ENCODE peak calls at places on chromosomes 13 and 19, in seven cellular contexts. X is neural progenitor cell; H is thoracic aorta; R is H9; A is cardiac fibroblast; Z is CD4-positive, alpha-beta T cell; I is heart left ventricle. E is an unnamed sample.
A peak's percentile ranks its signal among the peaks of the same experiment; 100 is the strongest.

GRCh38 chr13:36341718-36342117 is 4.5 kb downstream of the SPART start:
- DNase-seq in X (no peak), H (no peak), R (no peak), A (peak; percentile 39), Z (no peak), I (no peak), E (no peak)

GRCh38 chr13:111503905-111504695 is 183.7 kb downstream of the TEX29 start:
- DNase-seq in X (no peak), H (no peak), R (no peak), A (no peak), Z (no peak), I (no peak), E (no peak)

GRCh38 chr19:48734625-48735024 is 5.8 kb downstream of the RASIP1 start:
- DNase-seq in X (no peak), H (no peak), R (no peak), A (no peak), Z (no peak), I (no peak), E (no peak)

GRCh38 chr19:17128403-17128802 is 52.8 kb downstream of the MYO9B start:
- DNase-seq in X (no peak), H (no peak), R (no peak), A (no peak), Z (no peak), I (no peak), E (no peak)

GRCh38 chr19:51772977-51773376 is 12.0 kb downstream of the FPR2 start:
- DNase-seq in X (no peak), H (no peak), R (no peak), A (peak; percentile 22), Z (no peak), I (no peak), E (no peak)

GRCh38 chr13:52348081-52348480 is 57.9 kb downstream of the THSD1 start:
- DNase-seq in X (no peak), H (no peak), R (no peak), A (peak; percentile 67), Z (no peak), I (no peak), E (no peak)

GRCh38 chr13:102394158-102395053 is 7.4 kb downstream of the FGF14 start:
- DNase-seq in X (peak; percentile 98), H (peak; percentile 66), R (peak; percentile 96), A (peak; percentile 83), Z (peak; percentile 93), I (peak; percentile 96), E (peak; percentile 99)

GRCh38 chr19:51131780-51132680 is 7.3 kb downstream of the SIGLEC9 start:
- DNase-seq in X (peak; percentile 43), H (no peak), R (no peak), A (peak; percentile 75), Z (peak; percentile 14), I (peak; percentile 73), E (no peak)

GRCh38 chr19:28971513-28971912 is 241.4 kb downstream of the UQCRFS1 start:
- DNase-seq in X (no peak), H (no peak), R (no peak), A (no peak), Z (no peak), I (no peak), E (no peak)

GRCh38 chr13:43908156-43909126 is 28.7 kb downstream of the LACC1 start:
- DNase-seq in X (peak; percentile 58), H (no peak), R (no peak), A (peak; percentile 78), Z (no peak), I (no peak), E (peak; percentile 14)

GRCh38 chr13:107351305-107351704 is 783.4 kb upstream of the ARGLU1 start:
- DNase-seq in X (peak; percentile 34), H (no peak), R (no peak), A (no peak), Z (no peak), I (no peak), E (no peak)

GRCh38 chr13:63279136-63279535 is 1863.5 kb upstream of the PCDH20 start:
- DNase-seq in X (no peak), H (no peak), R (no peak), A (no peak), Z (no peak), I (no peak), E (no peak)

GRCh38 chr19:13723206-13723605 is 41.1 kb upstream of the MRI1 start:
- DNase-seq in X (no peak), H (no peak), R (no peak), A (peak; percentile 24), Z (no peak), I (no peak), E (no peak)

GRCh38 chr19:57527136-57527881 is at the start of gene ZNF549:
- DNase-seq in X (peak; percentile 96), H (peak; percentile 68), R (peak; percentile 96), A (peak; percentile 93), Z (peak; percentile 83), I (peak; percentile 93), E (peak; percentile 74)

GRCh38 chr19:13964776-13965175 is 12.5 kb downstream of the DCAF15 start:
- DNase-seq in X (no peak), H (no peak), R (no peak), A (no peak), Z (no peak), I (no peak), E (no peak)

GRCh38 chr13:95115525-95115924 is 185.7 kb downstream of the ABCC4 start:
- DNase-seq in X (no peak), H (no peak), R (no peak), A (no peak), Z (no peak), I (no peak), E (no peak)

GRCh38 chr19:42246143-42246868 is 3.9 kb upstream of the GSK3A start:
- DNase-seq in X (peak; percentile 80), H (peak; percentile 55), R (peak; percentile 74), A (peak; percentile 86), Z (no peak), I (peak; percentile 87), E (no peak)

GRCh38 chr19:43780706-43781525 is at the start of gene KCNN4:
- DNase-seq in X (no peak), H (no peak), R (no peak), A (peak; percentile 73), Z (peak; percentile 62), I (no peak), E (no peak)

GRCh38 chr13:38223093-38223492 is 126.6 kb upstream of the UFM1 start:
- DNase-seq in X (peak; percentile 66), H (no peak), R (no peak), A (peak; percentile 64), Z (no peak), I (no peak), E (no peak)

GRCh38 chr13:21365574-21365973 is 93.5 kb downstream of the ZDHHC20 start:
- DNase-seq in X (no peak), H (no peak), R (no peak), A (no peak), Z (no peak), I (no peak), E (no peak)

GRCh38 chr13:97352815-97353214 is 81.2 kb upstream of the RAP2A start:
- DNase-seq in X (no peak), H (no peak), R (no peak), A (no peak), Z (no peak), I (no peak), E (no peak)

GRCh38 chr13:33349996-33350826 is 64.7 kb upstream of the STARD13 start:
- DNase-seq in X (peak; percentile 47), H (no peak), R (peak; percentile 32), A (peak; percentile 50), Z (no peak), I (peak; percentile 60), E (peak; percentile 12)

GRCh38 chr19:47272448-47273312 is 2.0 kb upstream of the INAFM1 start:
- DNase-seq in X (peak; percentile 63), H (peak; percentile 33), R (no peak), A (no peak), Z (no peak), I (peak; percentile 57), E (no peak)

GRCh38 chr13:78657699-78658629 is 991 bp downstream of the OBI1 start:
- DNase-seq in X (no peak), H (no peak), R (peak; percentile 32), A (peak; percentile 33), Z (no peak), I (no peak), E (no peak)

GRCh38 chr13:51818771-51819511 is 15.0 kb upstream of the DHRS12 start:
- DNase-seq in X (no peak), H (no peak), R (no peak), A (peak; percentile 21), Z (no peak), I (no peak), E (no peak)

GRCh38 chr13:113489549-113490495 is 689 bp downstream of the DCUN1D2 start:
- DNase-seq in X (no peak), H (no peak), R (no peak), A (peak; percentile 48), Z (peak; percentile 21), I (peak; percentile 47), E (peak; percentile 28)

GRCh38 chr13:110354715-110355473 is 47.8 kb downstream of the COL4A2 start:
- DNase-seq in X (no peak), H (no peak), R (no peak), A (no peak), Z (no peak), I (no peak), E (no peak)

GRCh38 chr19:2477141-2477710 is 1.3 kb downstream of the GADD45B start:
- DNase-seq in X (peak; percentile 44), H (no peak), R (no peak), A (peak; percentile 51), Z (peak; percentile 18), I (peak; percentile 59), E (no peak)

GRCh38 chr13:106117640-106118039 is 417.8 kb downstream of the EFNB2 start:
- DNase-seq in X (no peak), H (no peak), R (no peak), A (no peak), Z (no peak), I (no peak), E (no peak)

DNA sequence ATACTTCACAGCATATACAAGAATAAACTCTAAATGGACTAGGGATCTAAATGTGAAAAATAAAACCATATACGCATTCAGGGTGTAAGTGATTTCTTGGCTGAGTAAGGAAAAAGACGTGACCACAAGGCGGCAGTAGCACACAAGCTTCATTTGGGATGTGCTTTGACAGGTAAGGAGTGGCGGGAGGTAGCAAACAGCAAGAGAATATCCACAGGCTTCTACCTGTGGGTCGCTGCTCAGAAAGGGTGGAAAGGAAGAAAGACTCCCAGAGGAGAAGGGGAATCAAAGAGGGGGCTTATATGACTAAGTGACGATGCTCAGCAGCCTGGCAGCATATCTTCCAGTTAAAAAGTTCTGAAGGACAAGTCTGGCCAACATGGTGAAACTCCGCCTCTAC is 2.5 kb upstream of the ZNF121 start:
- DNase-seq in X (peak; percentile 81), H (peak; percentile 2), R (peak; percentile 84), A (peak; percentile 84), Z (peak; percentile 68), I (peak; percentile 44), E (peak; percentile 66)
- TF ChIP-seq CTCF in X (peak; percentile 73), H (peak; percentile 32), R (peak; percentile 83), A (peak; percentile 78), Z (peak; percentile 76), I (peak; percentile 47), E (peak; percentile 76)

GRCh38 chr19:31459430-31459829 is 110.2 kb upstream of the TSHZ3 start:
- DNase-seq in X (no peak), H (no peak), R (no peak), A (peak; percentile 22), Z (no peak), I (no peak), E (no peak)
- TF ChIP-seq CTCF in X (peak; percentile 20), H (no peak), R (peak; percentile 55), A (peak; percentile 23), Z (no peak), I (no peak), E (no peak)

GRCh38 chr19:1131718-1132552 is 28.1 kb downstream of the GPX4 start:
- DNase-seq in X (peak; percentile 79), H (peak; percentile 91), R (peak; percentile 73), A (peak; percentile 93), Z (peak; percentile 85), I (peak; percentile 94), E (peak; percentile 42)
- TF ChIP-seq CTCF in X (peak; percentile 17), H (peak; percentile 26), R (no peak), A (no peak), Z (no peak), I (no peak), E (no peak)

GRCh38 chr13:45700971-45701900 is 884 bp upstream of the CBY2 start:
- DNase-seq in X (no peak), H (no peak), R (no peak), A (no peak), Z (no peak), I (no peak), E (no peak)
- TF ChIP-seq CTCF in X (peak; percentile 24), H (no peak), R (peak; percentile 49), A (no peak), Z (no peak), I (no peak), E (no peak)